ENCODE peak calls at places on chromosomes 16 and 17, in five cellular contexts. G, P, T, W and R are unnamed samples.

GRCh38 chr16:11190585-11191565 is 65.1 kb downstream of the SOCS1 start:
- DNase-seq in G (peak), P (no peak), T (no peak), W (no peak), R (no peak)

GRCh38 chr16:57665541-57665940 is 2.6 kb upstream of the ADGRG3 start:
- DNase-seq in G (no peak), P (no peak), T (no peak), W (no peak), R (no peak)

GRCh38 chr17:302300-302698 is 50.3 kb downstream of the RPH3AL start:
- DNase-seq in G (no peak), P (peak), T (no peak), W (no peak), R (no peak)

GRCh38 chr17:46191332-46192210 is 1.7 kb downstream of the KANSL1 start:
- DNase-seq in G (no peak), P (peak), T (peak), W (peak), R (peak)

GRCh38 chr16:57416084-57416483 is 11.5 kb downstream of the CCL17 start:
- DNase-seq in G (no peak), P (no peak), T (no peak), W (no peak), R (no peak)

GRCh38 chr17:77458202-77459017 is 317.6 kb downstream of the SEC14L1 start:
- DNase-seq in G (no peak), P (no peak), T (no peak), W (no peak), R (peak)

GRCh38 chr16:10343124-10343760 is 42.6 kb upstream of the ATF7IP2 start:
- DNase-seq in G (no peak), P (no peak), T (no peak), W (no peak), R (no peak)

GRCh38 chr16:56657555-56658430 is at the start of gene MT1F:
- DNase-seq in G (peak), P (peak), T (peak), W (peak), R (peak)

GRCh38 chr17:56167491-56167890 is 14.2 kb downstream of the ANKFN1 start:
- DNase-seq in G (no peak), P (no peak), T (no peak), W (no peak), R (no peak)

GRCh38 chr16:88988980-88989791 is 12.2 kb upstream of the CBFA2T3 start:
- DNase-seq in G (no peak), P (no peak), T (no peak), W (no peak), R (no peak)

GRCh38 chr17:13600475-13601316 is 1.0 kb downstream of the HS3ST3A1 start:
- DNase-seq in G (no peak), P (no peak), T (peak), W (peak), R (no peak)

GRCh38 chr17:720706-721539 is 6.3 kb upstream of the VPS53 start:
- DNase-seq in G (no peak), P (no peak), T (no peak), W (no peak), R (no peak)

GRCh38 chr16:50153648-50154368 is 702 bp downstream of the TENT4B start:
- DNase-seq in G (no peak), P (peak), T (peak), W (peak), R (peak)

GRCh38 chr17:17721140-17721668 is 39.9 kb downstream of the RAI1 start:
- DNase-seq in G (no peak), P (no peak), T (no peak), W (no peak), R (no peak)

GRCh38 chr17:68457539-68458259 is 403 bp upstream of the WIPI1 start:
- DNase-seq in G (peak), P (peak), T (peak), W (peak), R (peak)

GRCh38 chr17:1467898-1468492 is 12.0 kb upstream of the CRK start:
- DNase-seq in G (peak), P (no peak), T (peak), W (peak), R (no peak)

GRCh38 chr17:13337864-13338371 is 263.8 kb downstream of the HS3ST3A1 start:
- DNase-seq in G (peak), P (peak), T (peak), W (peak), R (peak)

GRCh38 chr17:50527949-50528474 is 4.5 kb upstream of the EPN3 start:
- DNase-seq in G (no peak), P (no peak), T (no peak), W (no peak), R (no peak)

GRCh38 chr17:65154770-65155589 is 17.8 kb downstream of the RGS9 start:
- DNase-seq in G (peak), P (no peak), T (no peak), W (no peak), R (no peak)

GRCh38 chr16:86584726-86585721 is 6.7 kb downstream of the FOXL1 start:
- DNase-seq in G (peak), P (no peak), T (no peak), W (no peak), R (no peak)

GRCh38 chr16:30569746-30570325 is 1.7 kb downstream of the ZNF688 start:
- DNase-seq in G (no peak), P (no peak), T (no peak), W (no peak), R (no peak)

GRCh38 chr17:21127508-21128077 is 829 bp downstream of the DHRS7B start:
- DNase-seq in G (peak), P (no peak), T (no peak), W (no peak), R (no peak)

GRCh38 chr16:4064950-4065352 is 51.3 kb downstream of the ADCY9 start:
- DNase-seq in G (no peak), P (no peak), T (no peak), W (no peak), R (peak)

GRCh38 chr17:78970834-78971763 is 8.6 kb downstream of the LGALS3BP start:
- DNase-seq in G (peak), P (peak), T (peak), W (peak), R (peak)

GRCh38 chr16:87789437-87790277 is 23.9 kb upstream of the KLHDC4 start:
- DNase-seq in G (peak), P (no peak), T (no peak), W (no peak), R (no peak)

GRCh38 chr16:89491238-89491869 is 993 bp upstream of the ANKRD11 start:
- DNase-seq in G (no peak), P (no peak), T (no peak), W (no peak), R (no peak)

GRCh38 chr16:7703661-7704060 is 371.0 kb downstream of the RBFOX1 start:
- DNase-seq in G (no peak), P (no peak), T (no peak), W (no peak), R (no peak)

GRCh38 chr16:62034236-62035114 is 1.8 kb downstream of the CDH8 start:
- DNase-seq in G (no peak), P (no peak), T (peak), W (no peak), R (no peak)

GRCh38 chr16:12681653-12682052 is 122.0 kb downstream of the CPPED1 start:
- DNase-seq in G (peak), P (no peak), T (no peak), W (no peak), R (no peak)

GRCh38 chr17:42441717-42442565 is 16.7 kb upstream of the ATP6V0A1 start:
- DNase-seq in G (no peak), P (no peak), T (no peak), W (no peak), R (no peak)

GRCh38 chr16:66524601-66525164 is 25.2 kb downstream of the TK2 start:
- DNase-seq in G (no peak), P (peak), T (no peak), W (no peak), R (no peak)
- TF ChIP-seq CTCF in G (no peak), P (no peak), T (no peak), W (no peak), R (no peak)

GRCh38 chr16:2473999-2474876 is 689 bp upstream of the TBC1D24 start:
- DNase-seq in G (no peak), P (peak), T (peak), W (peak), R (peak)
- TF ChIP-seq CTCF in G (no peak), P (peak), T (no peak), W (peak), R (peak)

GRCh38 chr16:77191259-77191969 is 424 bp downstream of the MON1B start:
- DNase-seq in G (peak), P (no peak), T (peak), W (no peak), R (peak)

GRCh38 chr16:77195411-77195810 is 3.8 kb upstream of the SYCE1L start:
- DNase-seq in G (no peak), P (no peak), T (no peak), W (no peak), R (no peak)

GRCh38 chr16:77193377-77193776 is 2.4 kb downstream of the MON1B start:
- DNase-seq in G (no peak), P (no peak), T (no peak), W (no peak), R (no peak)

GRCh38 chr16:77197747-77198146 is 1.5 kb upstream of the SYCE1L start:
- DNase-seq in G (no peak), P (no peak), T (no peak), W (no peak), R (no peak)

GRCh38 chr16:77194295-77195231 is 3.6 kb downstream of the MON1B start:
- DNase-seq in G (no peak), P (no peak), T (no peak), W (no peak), R (no peak)
- TF ChIP-seq CTCF in G (no peak), P (no peak), T (no peak), W (no peak), R (no peak)

GRCh38 chr17:76363107-76363801 is 9.5 kb upstream of the PRPSAP1 start:
- DNase-seq in G (no peak), P (no peak), T (no peak), W (no peak), R (no peak)

GRCh38 chr17:76366247-76366646 is 12.5 kb upstream of the PRPSAP1 start:
- DNase-seq in G (no peak), P (no peak), T (no peak), W (no peak), R (no peak)

GRCh38 chr17:76368545-76368944 is 14.8 kb upstream of the PRPSAP1 start:
- DNase-seq in G (peak), P (no peak), T (no peak), W (no peak), R (no peak)

GRCh38 chr17:76367647-76368046 is 13.9 kb upstream of the PRPSAP1 start:
- DNase-seq in G (no peak), P (no peak), T (no peak), W (no peak), R (no peak)

GRCh38 chr17:76365256-76365903 is 11.7 kb upstream of the PRPSAP1 start:
- DNase-seq in G (no peak), P (no peak), T (no peak), W (no peak), R (no peak)
- TF ChIP-seq CTCF in G (peak), P (peak), T (no peak), W (no peak), R (no peak)

DNA sequence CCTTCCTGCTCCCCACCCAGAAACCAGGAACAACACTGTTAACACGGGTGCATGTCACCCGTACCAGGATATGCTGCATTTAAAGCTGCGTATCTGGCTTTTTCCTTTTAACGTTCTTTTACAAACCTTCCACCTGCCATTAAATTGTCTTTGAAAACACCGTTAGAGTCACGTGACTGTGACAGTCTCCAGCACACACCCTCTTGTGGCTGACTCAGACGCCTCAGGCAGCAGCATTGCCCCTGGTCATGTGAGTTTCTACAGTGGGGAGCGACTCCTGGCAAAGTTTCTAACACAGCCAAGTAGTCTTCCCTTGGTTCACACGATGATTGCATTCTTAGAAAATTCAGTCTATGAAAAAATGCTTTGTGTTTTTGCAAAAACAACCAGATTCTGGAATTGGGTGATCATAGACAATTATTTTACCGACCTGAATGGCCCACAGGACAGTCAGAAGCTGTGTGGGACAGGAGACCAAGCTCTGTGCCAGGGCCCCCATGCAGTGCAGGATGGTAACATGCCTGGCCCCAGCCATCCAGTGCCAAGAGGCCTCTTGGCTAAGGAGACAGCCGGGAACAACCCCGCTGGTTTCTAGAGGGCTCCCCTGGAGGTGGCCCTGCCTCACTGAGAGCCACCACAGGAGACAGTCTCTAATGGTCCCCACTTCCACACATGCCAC is 199.1 kb downstream of the KATNIP start:
- DNase-seq in G (peak), P (peak), T (no peak), W (no peak), R (peak)
- TF ChIP-seq CTCF in G (peak), P (peak), T (no peak), W (peak), R (no peak)

DNA sequence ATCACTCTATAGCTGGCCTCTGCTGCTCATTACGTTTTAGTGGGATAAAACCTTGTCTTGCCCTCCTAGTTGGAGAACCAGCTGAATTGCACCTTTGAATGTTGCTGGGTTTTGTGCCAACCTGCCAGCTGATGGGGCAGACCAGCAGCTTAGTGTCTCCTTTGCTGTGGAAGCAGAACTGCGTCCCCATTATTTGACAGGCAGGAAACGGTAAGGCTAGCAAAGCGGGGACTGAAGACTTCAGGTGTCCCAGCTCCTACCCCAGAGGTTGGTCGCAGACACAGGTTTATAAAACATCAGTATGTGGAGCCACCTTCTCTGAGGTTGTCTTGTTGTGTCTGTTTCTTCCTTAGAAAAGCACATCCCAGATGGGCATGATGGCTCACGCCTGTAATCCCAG is 158.1 kb downstream of the PRKCA start:
- DNase-seq in G (no peak), P (no peak), T (no peak), W (no peak), R (no peak)
- TF ChIP-seq CTCF in G (no peak), P (no peak), T (no peak), W (no peak), R (no peak)

GRCh38 chr17:2844386-2844785 is 48.1 kb downstream of the RAP1GAP2 start:
- DNase-seq in G (no peak), P (no peak), T (no peak), W (no peak), R (no peak)
- TF ChIP-seq CTCF in G (no peak), P (no peak), T (no peak), W (no peak), R (no peak)

GRCh38 chr16:64615647-64616280 is 506.1 kb downstream of the CDH11 start:
- DNase-seq in G (no peak), P (peak), T (peak), W (no peak), R (no peak)

GRCh38 chr16:64627288-64627687 is 494.6 kb downstream of the CDH11 start:
- DNase-seq in G (peak), P (no peak), T (no peak), W (no peak), R (no peak)

GRCh38 chr16:64626771-64627170 is 495.1 kb downstream of the CDH11 start:
- DNase-seq in G (no peak), P (no peak), T (no peak), W (no peak), R (no peak)

GRCh38 chr16:64621616-64622015 is 500.2 kb downstream of the CDH11 start:
- DNase-seq in G (peak), P (no peak), T (no peak), W (no peak), R (no peak)
- TF ChIP-seq CTCF in G (no peak), P (no peak), T (no peak), W (no peak), R (no peak)